ENCODE peak calls at places on chromosomes 1 and 21, in eight cellular contexts. One of them, this sample, is unnamed.

GRCh38 chr1:217896490-217896889 is 265.3 kb downstream of the SPATA17 start:
- ATAC-seq in upper lobe of left lung: peak; percentile 62
- ATAC-seq in GM23338: no peak
- ATAC-seq in K562: no peak
- ATAC-seq in Panc1: no peak
- ATAC-seq in HepG2: no peak
- ATAC-seq in HCT116: no peak
- ATAC-seq in GM12878: no peak
- ATAC-seq in this sample: no peak

GRCh38 chr1:44012411-44012810 is 18.9 kb downstream of the SLC6A9 start:
- ATAC-seq in K562: no peak
- ATAC-seq in Panc1: no peak
- ATAC-seq in GM12878: no peak
- ATAC-seq in HCT116: peak; percentile 18
- ATAC-seq in HepG2: no peak
- ATAC-seq in upper lobe of left lung: no peak
- ATAC-seq in GM23338: no peak
- ATAC-seq in this sample: no peak

GRCh38 chr1:214028569-214028968 is 40.8 kb downstream of the PROX1 start:
- ATAC-seq in GM12878: no peak
- ATAC-seq in HepG2: peak; percentile 42
- ATAC-seq in GM23338: no peak
- ATAC-seq in K562: no peak
- ATAC-seq in upper lobe of left lung: no peak
- ATAC-seq in Panc1: no peak
- ATAC-seq in HCT116: no peak
- ATAC-seq in this sample: no peak

GRCh38 chr21:37552496-37553399 is 186.2 kb downstream of the DYRK1A start:
- ATAC-seq in K562: no peak
- ATAC-seq in GM23338: no peak
- ATAC-seq in HCT116: no peak
- ATAC-seq in GM12878: no peak
- ATAC-seq in upper lobe of left lung: no peak
- ATAC-seq in Panc1: peak; percentile 6
- ATAC-seq in HepG2: no peak
- ATAC-seq in this sample: no peak

GRCh38 chr1:17826165-17826488 is 71.0 kb downstream of the ACTL8 start:
- ATAC-seq in GM12878: peak; percentile 49
- ATAC-seq in HepG2: peak; percentile 72
- ATAC-seq in Panc1: peak; percentile 74
- ATAC-seq in GM23338: peak; percentile 93
- ATAC-seq in HCT116: peak; percentile 93
- ATAC-seq in K562: peak; percentile 92
- ATAC-seq in upper lobe of left lung: peak; percentile 76
- ATAC-seq in this sample: peak; percentile 25

GRCh38 chr21:37528150-37528937 is 161.8 kb downstream of the DYRK1A start:
- ATAC-seq in upper lobe of left lung: no peak
- ATAC-seq in K562: peak; percentile 68
- ATAC-seq in GM23338: no peak
- ATAC-seq in HepG2: peak; percentile 37
- ATAC-seq in Panc1: no peak
- ATAC-seq in GM12878: no peak
- ATAC-seq in HCT116: no peak
- ATAC-seq in this sample: no peak

GRCh38 chr1:151831605-151832004 is at the start of gene RORC:
- ATAC-seq in Panc1: no peak
- ATAC-seq in K562: no peak
- ATAC-seq in HCT116: no peak
- ATAC-seq in HepG2: peak; percentile 52
- ATAC-seq in upper lobe of left lung: peak; percentile 61
- ATAC-seq in GM12878: no peak
- ATAC-seq in GM23338: no peak
- ATAC-seq in this sample: no peak

GRCh38 chr1:152374451-152374850 is 14.6 kb upstream of the FLG2 start:
- ATAC-seq in HCT116: no peak
- ATAC-seq in upper lobe of left lung: no peak
- ATAC-seq in Panc1: no peak
- ATAC-seq in HepG2: no peak
- ATAC-seq in GM23338: no peak
- ATAC-seq in K562: no peak
- ATAC-seq in GM12878: no peak
- ATAC-seq in this sample: no peak

GRCh38 chr1:162670928-162671663 is 38.8 kb downstream of the DDR2 start:
- ATAC-seq in K562: peak; percentile 29
- ATAC-seq in GM12878: no peak
- ATAC-seq in HepG2: no peak
- ATAC-seq in upper lobe of left lung: peak; percentile 82
- ATAC-seq in HCT116: no peak
- ATAC-seq in Panc1: no peak
- ATAC-seq in GM23338: no peak
- ATAC-seq in this sample: peak; percentile 84

GRCh38 chr1:157916895-157917294 is 75.3 kb upstream of the CD5L start:
- ATAC-seq in HCT116: no peak
- ATAC-seq in HepG2: no peak
- ATAC-seq in Panc1: no peak
- ATAC-seq in GM12878: no peak
- ATAC-seq in upper lobe of left lung: no peak
- ATAC-seq in GM23338: no peak
- ATAC-seq in K562: no peak
- ATAC-seq in this sample: no peak

GRCh38 chr21:43864313-43864805 is 664 bp upstream of the AGPAT3 start:
- ATAC-seq in upper lobe of left lung: peak; percentile 56
- ATAC-seq in K562: peak; percentile 60
- ATAC-seq in GM23338: peak; percentile 83
- ATAC-seq in GM12878: peak; percentile 55
- ATAC-seq in HCT116: peak; percentile 88
- ATAC-seq in Panc1: peak; percentile 55
- ATAC-seq in HepG2: peak; percentile 17
- ATAC-seq in this sample: peak; percentile 30

GRCh38 chr1:65156910-65157545 is 9.0 kb downstream of the AK4 start:
- ATAC-seq in K562: no peak
- ATAC-seq in GM12878: no peak
- ATAC-seq in HepG2: no peak
- ATAC-seq in HCT116: no peak
- ATAC-seq in upper lobe of left lung: no peak
- ATAC-seq in Panc1: no peak
- ATAC-seq in GM23338: no peak
- ATAC-seq in this sample: no peak

GRCh38 chr1:230717251-230717650 is 3.3 kb upstream of the AGT start:
- ATAC-seq in HepG2: no peak
- ATAC-seq in upper lobe of left lung: no peak
- ATAC-seq in HCT116: no peak
- ATAC-seq in Panc1: no peak
- ATAC-seq in K562: no peak
- ATAC-seq in GM12878: no peak
- ATAC-seq in GM23338: no peak
- ATAC-seq in this sample: no peak

GRCh38 chr21:42063578-42064521 is 7.3 kb upstream of the UMODL1 start:
- ATAC-seq in K562: no peak
- ATAC-seq in Panc1: no peak
- ATAC-seq in GM12878: peak; percentile 58
- ATAC-seq in upper lobe of left lung: peak; percentile 58
- ATAC-seq in HepG2: peak; percentile 12
- ATAC-seq in GM23338: peak; percentile 22
- ATAC-seq in HCT116: no peak
- ATAC-seq in this sample: no peak

GRCh38 chr1:31627301-31627929 is 9.9 kb downstream of the HCRTR1 start:
- ATAC-seq in K562: no peak
- ATAC-seq in GM23338: no peak
- ATAC-seq in GM12878: no peak
- ATAC-seq in upper lobe of left lung: peak; percentile 58
- ATAC-seq in HepG2: no peak
- ATAC-seq in Panc1: no peak
- ATAC-seq in HCT116: no peak
- ATAC-seq in this sample: peak; percentile 34
- TF ChIP-seq POLR2AphosphoS5 in K562: no peak
- TF ChIP-seq POLR2AphosphoS5 in GM23338: no peak
- TF ChIP-seq POLR2AphosphoS5 in GM12878: no peak
- TF ChIP-seq POLR2AphosphoS5 in upper lobe of left lung: peak; percentile 70
- TF ChIP-seq POLR2AphosphoS5 in HepG2: no peak
- TF ChIP-seq POLR2AphosphoS5 in Panc1: no peak
- TF ChIP-seq POLR2AphosphoS5 in HCT116: no peak
- TF ChIP-seq POLR2AphosphoS5 in this sample: peak; percentile 59

GRCh38 chr1:37809942-37810341 is 1.9 kb upstream of the YRDC start:
- ATAC-seq in Panc1: no peak
- ATAC-seq in GM12878: no peak
- ATAC-seq in upper lobe of left lung: no peak
- ATAC-seq in GM23338: no peak
- ATAC-seq in K562: no peak
- ATAC-seq in HepG2: no peak
- ATAC-seq in HCT116: no peak
- ATAC-seq in this sample: no peak

GRCh38 chr1:37807555-37808368 is at the start of the genes C1orf122 and YRDC:
- ATAC-seq in upper lobe of left lung: peak; percentile 96
- ATAC-seq in Panc1: peak; percentile 94
- ATAC-seq in K562: peak; percentile 94
- ATAC-seq in GM12878: peak; percentile 93
- ATAC-seq in GM23338: peak; percentile 87
- ATAC-seq in HepG2: peak; percentile 87
- ATAC-seq in HCT116: peak; percentile 84
- ATAC-seq in this sample: peak; percentile 96

GRCh38 chr1:37808369-37809319 is 636 bp upstream of the YRDC start:
- ATAC-seq in HepG2: peak; percentile 82
- ATAC-seq in upper lobe of left lung: peak; percentile 95
- ATAC-seq in K562: peak; percentile 94
- ATAC-seq in GM23338: peak; percentile 71
- ATAC-seq in HCT116: peak; percentile 68
- ATAC-seq in Panc1: peak; percentile 85
- ATAC-seq in GM12878: peak; percentile 82
- ATAC-seq in this sample: peak; percentile 86

GRCh38 chr1:37814257-37814656 is 6.2 kb upstream of the YRDC start:
- ATAC-seq in HCT116: no peak
- ATAC-seq in Panc1: no peak
- ATAC-seq in upper lobe of left lung: no peak
- ATAC-seq in K562: no peak
- ATAC-seq in GM23338: no peak
- ATAC-seq in GM12878: no peak
- ATAC-seq in HepG2: no peak
- ATAC-seq in this sample: no peak

DNA sequence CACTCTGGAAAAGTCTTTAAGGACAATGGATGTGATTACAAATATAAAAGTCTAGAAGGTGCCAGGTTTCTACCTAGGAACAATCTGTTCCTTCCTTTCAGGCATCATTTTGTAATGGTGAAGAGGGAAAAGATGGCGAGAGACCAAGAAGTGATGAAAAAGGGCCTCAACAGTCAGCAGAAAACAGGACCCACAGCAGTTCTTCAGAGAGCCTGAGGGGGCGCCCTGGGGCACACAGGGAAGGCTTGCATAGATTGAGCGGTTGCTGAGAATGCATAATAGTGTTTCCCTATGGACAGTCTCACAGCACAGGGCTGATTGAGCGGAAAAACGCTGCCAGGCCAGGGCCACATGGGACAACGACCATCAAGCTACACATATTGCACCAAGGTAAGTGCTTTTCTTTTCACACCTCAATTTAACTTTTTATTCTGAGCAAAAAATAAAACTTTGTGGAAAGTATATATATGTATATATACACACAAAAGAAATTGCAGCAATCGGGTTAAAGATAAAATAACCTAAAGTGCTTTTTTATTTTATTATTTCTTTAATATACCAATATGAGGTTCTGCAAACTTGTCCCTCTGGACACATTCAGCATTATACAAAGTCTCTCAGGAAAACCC is 3.1 kb upstream of the YRDC start:
- ATAC-seq in HCT116: peak; percentile 49
- ATAC-seq in K562: peak; percentile 73
- ATAC-seq in upper lobe of left lung: peak; percentile 59
- ATAC-seq in HepG2: peak; percentile 39
- ATAC-seq in GM23338: peak; percentile 32
- ATAC-seq in GM12878: peak; percentile 64
- ATAC-seq in Panc1: peak; percentile 52
- ATAC-seq in this sample: peak; percentile 20
- TF ChIP-seq POLR2AphosphoS5 in HCT116: peak; percentile 30
- TF ChIP-seq POLR2AphosphoS5 in K562: no peak
- TF ChIP-seq POLR2AphosphoS5 in upper lobe of left lung: no peak
- TF ChIP-seq POLR2AphosphoS5 in HepG2: no peak
- TF ChIP-seq POLR2AphosphoS5 in GM23338: no peak
- TF ChIP-seq POLR2AphosphoS5 in GM12878: no peak
- TF ChIP-seq POLR2AphosphoS5 in Panc1: no peak
- TF ChIP-seq POLR2AphosphoS5 in this sample: no peak

GRCh38 chr1:93620841-93621210 is 60.8 kb downstream of the BCAR3 start:
- ATAC-seq in GM12878: no peak
- ATAC-seq in K562: peak; percentile 65
- ATAC-seq in HepG2: no peak
- ATAC-seq in GM23338: peak; percentile 56
- ATAC-seq in Panc1: no peak
- ATAC-seq in HCT116: peak; percentile 38
- ATAC-seq in upper lobe of left lung: no peak
- ATAC-seq in this sample: no peak

GRCh38 chr1:93621246-93621645 is 60.4 kb downstream of the BCAR3 start:
- ATAC-seq in GM12878: no peak
- ATAC-seq in HCT116: no peak
- ATAC-seq in Panc1: no peak
- ATAC-seq in upper lobe of left lung: no peak
- ATAC-seq in HepG2: no peak
- ATAC-seq in K562: no peak
- ATAC-seq in GM23338: no peak
- ATAC-seq in this sample: no peak

GRCh38 chr1:93619507-93620168 is 62.0 kb downstream of the BCAR3 start:
- ATAC-seq in K562: peak; percentile 30
- ATAC-seq in upper lobe of left lung: no peak
- ATAC-seq in HCT116: no peak
- ATAC-seq in GM12878: no peak
- ATAC-seq in GM23338: peak; percentile 19
- ATAC-seq in HepG2: no peak
- ATAC-seq in Panc1: no peak
- ATAC-seq in this sample: no peak

GRCh38 chr1:93617670-93618488 is 63.8 kb downstream of the BCAR3 start:
- ATAC-seq in HepG2: peak; percentile 93
- ATAC-seq in HCT116: no peak
- ATAC-seq in Panc1: peak; percentile 43
- ATAC-seq in GM23338: no peak
- ATAC-seq in GM12878: no peak
- ATAC-seq in K562: no peak
- ATAC-seq in upper lobe of left lung: no peak
- ATAC-seq in this sample: no peak

GRCh38 chr1:93620169-93620840 is 61.3 kb downstream of the BCAR3 start:
- ATAC-seq in GM12878: no peak
- ATAC-seq in K562: no peak
- ATAC-seq in HepG2: no peak
- ATAC-seq in GM23338: no peak
- ATAC-seq in HCT116: no peak
- ATAC-seq in Panc1: no peak
- ATAC-seq in upper lobe of left lung: no peak
- ATAC-seq in this sample: no peak
- TF ChIP-seq POLR2AphosphoS5 in GM12878: no peak
- TF ChIP-seq POLR2AphosphoS5 in K562: no peak
- TF ChIP-seq POLR2AphosphoS5 in HepG2: no peak
- TF ChIP-seq POLR2AphosphoS5 in GM23338: no peak
- TF ChIP-seq POLR2AphosphoS5 in HCT116: no peak
- TF ChIP-seq POLR2AphosphoS5 in Panc1: no peak
- TF ChIP-seq POLR2AphosphoS5 in upper lobe of left lung: no peak
- TF ChIP-seq POLR2AphosphoS5 in this sample: no peak

GRCh38 chr1:45884700-45885099 is 81.3 kb downstream of the MAST2 start:
- ATAC-seq in HepG2: peak; percentile 73
- ATAC-seq in Panc1: no peak
- ATAC-seq in upper lobe of left lung: no peak
- ATAC-seq in GM12878: no peak
- ATAC-seq in K562: peak; percentile 86
- ATAC-seq in HCT116: peak; percentile 60
- ATAC-seq in GM23338: no peak
- ATAC-seq in this sample: no peak
- TF ChIP-seq POLR2AphosphoS5 in HepG2: no peak
- TF ChIP-seq POLR2AphosphoS5 in Panc1: no peak
- TF ChIP-seq POLR2AphosphoS5 in upper lobe of left lung: no peak
- TF ChIP-seq POLR2AphosphoS5 in GM12878: no peak
- TF ChIP-seq POLR2AphosphoS5 in K562: no peak
- TF ChIP-seq POLR2AphosphoS5 in HCT116: no peak
- TF ChIP-seq POLR2AphosphoS5 in GM23338: no peak
- TF ChIP-seq POLR2AphosphoS5 in this sample: no peak

This sample was measured in gastroesophageal sphincter.